ENCODE peak calls at places on chromosomes 11 and 22, in five cellular contexts. One of them, this sample, is unnamed.

GRCh38 chr22:39414377-39414776 is 14.8 kb downstream of the TAB1 start:
- DNase-seq in IMR-90: no peak
- DNase-seq in HFF-Myc: no peak
- DNase-seq in Calu3: no peak
- DNase-seq in HCT116: no peak
- DNase-seq in this sample: no peak

GRCh38 chr11:469684-470667 is 19.9 kb downstream of the PTDSS2 start:
- DNase-seq in Calu3: no peak
- DNase-seq in IMR-90: peak; percentile 81
- DNase-seq in HCT116: no peak
- DNase-seq in HFF-Myc: no peak
- DNase-seq in this sample: peak; percentile 55

GRCh38 chr11:119783466-119784400 is 54.7 kb upstream of the NECTIN1 start:
- DNase-seq in HCT116: no peak
- DNase-seq in Calu3: no peak
- DNase-seq in HFF-Myc: no peak
- DNase-seq in IMR-90: no peak
- DNase-seq in this sample: no peak

GRCh38 chr11:68684385-68685356 is at the start of gene GAL:
- DNase-seq in IMR-90: no peak
- DNase-seq in HFF-Myc: no peak
- DNase-seq in HCT116: no peak
- DNase-seq in Calu3: peak; percentile 30
- DNase-seq in this sample: no peak

GRCh38 chr11:62854825-62855570 is 15.6 kb upstream of the WDR74 start:
- DNase-seq in HFF-Myc: no peak
- DNase-seq in HCT116: no peak
- DNase-seq in Calu3: no peak
- DNase-seq in IMR-90: no peak
- DNase-seq in this sample: no peak

GRCh38 chr11:10498022-10498400 is 42.9 kb downstream of the AMPD3 start:
- DNase-seq in Calu3: no peak
- DNase-seq in IMR-90: no peak
- DNase-seq in HCT116: no peak
- DNase-seq in HFF-Myc: no peak
- DNase-seq in this sample: no peak

GRCh38 chr11:36672815-36673450 is 74.9 kb upstream of the RAG2 start:
- DNase-seq in HFF-Myc: peak; percentile 26
- DNase-seq in IMR-90: peak; percentile 58
- DNase-seq in Calu3: peak; percentile 7
- DNase-seq in HCT116: peak; percentile 38
- DNase-seq in this sample: peak; percentile 1

GRCh38 chr11:7167976-7168740 is 79.4 kb downstream of the RBMXL2 start:
- DNase-seq in HFF-Myc: no peak
- DNase-seq in IMR-90: no peak
- DNase-seq in Calu3: no peak
- DNase-seq in HCT116: no peak
- DNase-seq in this sample: no peak

GRCh38 chr11:69142894-69143293 is 12.8 kb upstream of the SMIM38 start:
- DNase-seq in Calu3: no peak
- DNase-seq in HCT116: no peak
- DNase-seq in IMR-90: no peak
- DNase-seq in HFF-Myc: no peak
- DNase-seq in this sample: no peak

GRCh38 chr11:95705485-95706124 is 84.0 kb downstream of the FAM76B start:
- DNase-seq in HCT116: peak; percentile 82
- DNase-seq in HFF-Myc: peak; percentile 55
- DNase-seq in Calu3: peak; percentile 84
- DNase-seq in IMR-90: peak; percentile 81
- DNase-seq in this sample: peak; percentile 76

GRCh38 chr11:723120-723883 is 17.3 kb downstream of the EPS8L2 start:
- DNase-seq in HCT116: no peak
- DNase-seq in IMR-90: peak; percentile 68
- DNase-seq in Calu3: peak; percentile 59
- DNase-seq in HFF-Myc: no peak
- DNase-seq in this sample: no peak

GRCh38 chr11:130071211-130071712 is 1.6 kb downstream of the APLP2 start:
- DNase-seq in Calu3: no peak
- DNase-seq in HCT116: no peak
- DNase-seq in IMR-90: peak; percentile 35
- DNase-seq in HFF-Myc: no peak
- DNase-seq in this sample: no peak

GRCh38 chr11:954392-955144 is 28.9 kb downstream of the AP2A2 start:
- DNase-seq in HCT116: no peak
- DNase-seq in Calu3: no peak
- DNase-seq in HFF-Myc: no peak
- DNase-seq in IMR-90: no peak
- DNase-seq in this sample: no peak

GRCh38 chr11:94521684-94522083 is 9.4 kb downstream of the C11orf97 start:
- DNase-seq in Calu3: no peak
- DNase-seq in IMR-90: no peak
- DNase-seq in HFF-Myc: no peak
- DNase-seq in HCT116: no peak
- DNase-seq in this sample: no peak

GRCh38 chr11:30392221-30392784 is 69.4 kb downstream of the ARL14EP start:
- DNase-seq in IMR-90: no peak
- DNase-seq in Calu3: no peak
- DNase-seq in HFF-Myc: no peak
- DNase-seq in HCT116: no peak
- DNase-seq in this sample: no peak

GRCh38 chr11:67357831-67358555 is 4.6 kb upstream of the POLD4 start:
- DNase-seq in Calu3: no peak
- DNase-seq in HCT116: no peak
- DNase-seq in HFF-Myc: no peak
- DNase-seq in IMR-90: peak; percentile 71
- DNase-seq in this sample: no peak

GRCh38 chr22:21632237-21632895 is at the start of gene CCDC116:
- DNase-seq in IMR-90: no peak
- DNase-seq in HCT116: no peak
- DNase-seq in HFF-Myc: no peak
- DNase-seq in Calu3: no peak
- DNase-seq in this sample: no peak

GRCh38 chr11:33989461-33989860 is 62.1 kb upstream of the CAPRIN1 start:
- DNase-seq in HFF-Myc: no peak
- DNase-seq in IMR-90: no peak
- DNase-seq in Calu3: no peak
- DNase-seq in HCT116: no peak
- DNase-seq in this sample: no peak

GRCh38 chr11:13954591-13954990 is 7.9 kb upstream of the SPON1 start:
- DNase-seq in HFF-Myc: no peak
- DNase-seq in Calu3: no peak
- DNase-seq in IMR-90: no peak
- DNase-seq in HCT116: no peak
- DNase-seq in this sample: no peak

GRCh38 chr11:13944801-13945505 is 17.6 kb upstream of the SPON1 start:
- DNase-seq in Calu3: no peak
- DNase-seq in IMR-90: no peak
- DNase-seq in HFF-Myc: no peak
- DNase-seq in HCT116: no peak
- DNase-seq in this sample: no peak

GRCh38 chr11:13952668-13953067 is 9.9 kb upstream of the SPON1 start:
- DNase-seq in Calu3: no peak
- DNase-seq in HFF-Myc: no peak
- DNase-seq in HCT116: no peak
- DNase-seq in IMR-90: no peak
- DNase-seq in this sample: no peak

GRCh38 chr11:13947379-13947778 is 15.1 kb upstream of the SPON1 start:
- DNase-seq in HFF-Myc: no peak
- DNase-seq in Calu3: no peak
- DNase-seq in IMR-90: no peak
- DNase-seq in HCT116: no peak
- DNase-seq in this sample: no peak

GRCh38 chr11:13949876-13950275 is 12.6 kb upstream of the SPON1 start:
- DNase-seq in Calu3: no peak
- DNase-seq in HCT116: no peak
- DNase-seq in HFF-Myc: no peak
- DNase-seq in IMR-90: no peak
- DNase-seq in this sample: no peak
- TF ChIP-seq CTCF in Calu3: no peak
- TF ChIP-seq CTCF in HCT116: peak; percentile 34
- TF ChIP-seq CTCF in HFF-Myc: no peak
- TF ChIP-seq CTCF in IMR-90: no peak
- TF ChIP-seq CTCF in this sample: no peak

GRCh38 chr11:126591966-126592489 is 236.5 kb downstream of the ST3GAL4 start:
- DNase-seq in Calu3: peak; percentile 5
- DNase-seq in IMR-90: no peak
- DNase-seq in HFF-Myc: no peak
- DNase-seq in HCT116: no peak
- DNase-seq in this sample: no peak
- TF ChIP-seq CTCF in Calu3: no peak
- TF ChIP-seq CTCF in IMR-90: no peak
- TF ChIP-seq CTCF in HFF-Myc: no peak
- TF ChIP-seq CTCF in HCT116: no peak
- TF ChIP-seq CTCF in this sample: no peak

DNA sequence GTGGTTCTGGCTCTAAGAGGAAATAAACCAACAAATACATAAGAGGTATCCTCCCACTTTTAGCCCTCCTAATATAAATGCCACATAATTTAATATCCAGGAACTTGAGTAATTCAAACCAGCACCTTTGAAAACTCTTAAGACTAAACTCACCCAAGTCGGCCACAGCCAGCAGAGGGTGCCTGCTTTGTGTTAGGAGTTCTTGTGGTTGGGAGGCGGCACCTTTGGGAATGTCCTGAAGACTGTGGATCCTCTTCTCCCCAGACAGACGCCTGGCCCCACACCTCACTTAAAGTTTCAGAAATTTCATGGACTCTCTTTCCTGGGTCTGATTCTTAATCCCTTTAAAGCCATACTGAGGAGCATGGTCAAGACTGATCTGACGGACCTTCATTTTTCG is 169.0 kb downstream of the TBC1D22A start:
- DNase-seq in Calu3: no peak
- DNase-seq in IMR-90: no peak
- DNase-seq in HCT116: peak; percentile 10
- DNase-seq in HFF-Myc: peak; percentile 5
- DNase-seq in this sample: no peak
- TF ChIP-seq CTCF in Calu3: no peak
- TF ChIP-seq CTCF in IMR-90: peak; percentile 22
- TF ChIP-seq CTCF in HCT116: peak; percentile 17
- TF ChIP-seq CTCF in HFF-Myc: peak; percentile 21
- TF ChIP-seq CTCF in this sample: no peak

GRCh38 chr22:17155941-17156340 is 3.1 kb downstream of the HDHD5 start:
- DNase-seq in HFF-Myc: no peak
- DNase-seq in IMR-90: no peak
- DNase-seq in Calu3: no peak
- DNase-seq in HCT116: no peak
- DNase-seq in this sample: no peak
- TF ChIP-seq CTCF in HFF-Myc: no peak
- TF ChIP-seq CTCF in IMR-90: no peak
- TF ChIP-seq CTCF in Calu3: no peak
- TF ChIP-seq CTCF in HCT116: no peak
- TF ChIP-seq CTCF in this sample: no peak

GRCh38 chr11:90639687-90640086 is 416.8 kb upstream of the CHORDC1 start:
- DNase-seq in HFF-Myc: no peak
- DNase-seq in IMR-90: no peak
- DNase-seq in Calu3: peak; percentile 3
- DNase-seq in HCT116: no peak
- DNase-seq in this sample: no peak
- TF ChIP-seq CTCF in HFF-Myc: no peak
- TF ChIP-seq CTCF in IMR-90: no peak
- TF ChIP-seq CTCF in Calu3: no peak
- TF ChIP-seq CTCF in HCT116: no peak
- TF ChIP-seq CTCF in this sample: no peak

GRCh38 chr11:123247498-123247799 is 52.4 kb upstream of the CLMP start:
- DNase-seq in HCT116: no peak
- DNase-seq in IMR-90: no peak
- DNase-seq in HFF-Myc: no peak
- DNase-seq in Calu3: no peak
- DNase-seq in this sample: no peak
- TF ChIP-seq CTCF in HCT116: no peak
- TF ChIP-seq CTCF in IMR-90: no peak
- TF ChIP-seq CTCF in HFF-Myc: no peak
- TF ChIP-seq CTCF in Calu3: no peak
- TF ChIP-seq CTCF in this sample: no peak

DNA sequence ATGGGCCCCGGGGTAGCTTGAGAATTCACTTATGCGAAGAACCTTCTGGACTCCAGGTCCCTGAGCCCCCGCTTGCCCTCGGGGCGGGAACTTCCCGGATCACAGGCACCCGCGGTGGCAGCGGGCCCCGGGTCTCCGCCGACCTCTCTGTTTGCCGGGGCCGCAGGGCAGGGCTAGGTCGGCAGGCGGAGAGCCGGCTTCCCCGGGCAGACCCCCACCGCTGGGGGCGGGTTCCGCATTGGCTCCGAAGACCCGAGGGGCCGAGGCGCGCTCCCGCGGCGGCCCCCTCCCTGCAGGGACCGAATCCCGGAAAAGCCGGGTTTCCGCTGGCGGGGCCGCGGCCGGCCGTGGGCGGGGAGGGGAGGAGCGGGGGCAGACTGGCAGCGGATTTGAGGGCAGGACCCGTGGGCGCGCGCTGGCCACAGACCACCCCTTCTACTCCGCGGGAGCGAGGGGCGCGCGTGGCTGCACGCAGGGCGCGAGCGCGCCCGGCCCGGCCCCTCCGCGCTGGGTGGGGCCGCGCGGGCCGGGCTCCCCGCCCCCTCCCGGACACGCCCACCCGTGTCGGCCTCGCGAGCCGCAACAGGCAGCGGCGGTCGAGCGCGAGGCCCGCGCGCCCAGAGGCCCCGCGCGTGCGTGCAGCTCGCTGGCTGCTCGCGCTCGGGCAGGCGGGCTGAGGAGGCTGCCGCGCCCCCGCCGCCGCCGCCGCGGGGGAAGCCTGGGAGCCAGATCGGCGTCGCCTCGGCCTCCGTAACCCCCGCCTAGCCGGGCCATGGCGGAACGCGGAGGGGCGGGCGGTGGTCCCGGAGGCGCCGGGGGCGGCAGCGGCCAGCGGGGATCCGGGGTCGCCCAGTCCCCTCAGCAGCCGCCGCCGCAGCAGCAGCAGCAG is at the start of gene PACS1:
- DNase-seq in IMR-90: peak; percentile 73
- DNase-seq in HFF-Myc: no peak
- DNase-seq in HCT116: no peak
- DNase-seq in Calu3: peak; percentile 51
- DNase-seq in this sample: peak; percentile 79
- TF ChIP-seq CTCF in IMR-90: no peak
- TF ChIP-seq CTCF in HFF-Myc: no peak
- TF ChIP-seq CTCF in HCT116: no peak
- TF ChIP-seq CTCF in Calu3: no peak
- TF ChIP-seq CTCF in this sample: no peak

DNA sequence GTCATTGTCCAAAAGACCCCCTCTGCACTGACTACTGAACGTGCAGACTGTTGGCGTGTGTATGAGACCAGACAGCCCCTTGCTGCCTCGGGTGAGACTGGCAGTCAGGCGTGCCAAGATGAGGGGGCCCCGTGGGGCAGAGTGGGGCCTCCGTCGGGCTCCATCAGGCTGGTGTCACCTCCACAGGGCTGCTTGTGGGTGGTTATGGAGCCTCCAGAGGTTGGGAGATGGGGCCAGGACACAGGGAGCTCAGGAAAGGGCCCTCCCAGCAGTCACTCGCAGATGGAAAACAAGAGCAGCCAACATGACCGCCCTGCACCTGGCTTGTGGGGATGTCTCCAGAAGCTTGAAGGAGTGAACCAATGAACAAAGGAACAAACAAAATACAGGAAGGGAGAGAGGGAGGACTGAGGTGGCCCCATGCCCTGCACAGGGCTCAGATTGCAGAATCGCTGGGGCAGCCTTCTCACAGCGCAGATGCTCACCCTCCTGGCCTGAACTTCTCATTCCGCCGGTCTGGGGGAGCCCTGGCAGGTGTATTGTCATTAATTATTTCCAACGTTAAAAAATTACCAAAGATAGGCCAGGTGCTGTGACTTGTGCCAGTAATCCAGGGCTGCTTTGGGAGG is 5.5 kb upstream of the PHLDA2 start:
- DNase-seq in HFF-Myc: no peak
- DNase-seq in Calu3: no peak
- DNase-seq in HCT116: no peak
- DNase-seq in IMR-90: no peak
- DNase-seq in this sample: no peak
- TF ChIP-seq CTCF in HFF-Myc: no peak
- TF ChIP-seq CTCF in Calu3: no peak
- TF ChIP-seq CTCF in HCT116: no peak
- TF ChIP-seq CTCF in IMR-90: no peak
- TF ChIP-seq CTCF in this sample: no peak